ENCODE peak calls at places on chromosomes 2 and 18, in eight cellular contexts. Y, W, L, S, U, V, J and P are unnamed samples.

GRCh38 chr2:101446869-101447268 is 28.0 kb downstream of the RFX8 start:
- DNase-seq in Y (peak; percentile 90), W (no peak), L (no peak), S (no peak), U (no peak), V (peak; percentile 76), J (peak; percentile 66), P (no peak)

GRCh38 chr2:200054681-200055468 is 99.5 kb downstream of the MAIP1 start:
- DNase-seq in Y (peak; percentile 29), W (no peak), L (no peak), S (no peak), U (no peak), V (no peak), J (no peak), P (no peak)

GRCh38 chr2:27305516-27305915 is 2.7 kb downstream of the UCN start:
- DNase-seq in Y (no peak), W (no peak), L (no peak), S (no peak), U (no peak), V (no peak), J (no peak), P (no peak)

GRCh38 chr2:178895171-178895570 is 87.9 kb upstream of the TTN start:
- DNase-seq in Y (no peak), W (no peak), L (no peak), S (no peak), U (no peak), V (no peak), J (no peak), P (no peak)

GRCh38 chr2:20219763-20220380 is 5.1 kb downstream of the SDC1 start:
- DNase-seq in Y (no peak), W (no peak), L (no peak), S (no peak), U (no peak), V (no peak), J (no peak), P (no peak)

GRCh38 chr2:19362094-19362649 is 3.7 kb upstream of the OSR1 start:
- DNase-seq in Y (no peak), W (peak; percentile 41), L (no peak), S (no peak), U (no peak), V (no peak), J (no peak), P (no peak)

GRCh38 chr18:52334896-52335295 is 5.1 kb upstream of the DCC start:
- DNase-seq in Y (no peak), W (no peak), L (no peak), S (no peak), U (no peak), V (no peak), J (no peak), P (no peak)

GRCh38 chr2:241561811-241562210 is 3.3 kb downstream of the BOK start:
- DNase-seq in Y (peak; percentile 66), W (no peak), L (no peak), S (peak; percentile 76), U (no peak), V (no peak), J (no peak), P (no peak)

GRCh38 chr2:240931319-240931949 is 25.3 kb downstream of the CROCC2 start:
- DNase-seq in Y (no peak), W (no peak), L (no peak), S (no peak), U (no peak), V (no peak), J (no peak), P (no peak)

GRCh38 chr18:57666818-57667497 is 45.3 kb upstream of the NARS1 start:
- DNase-seq in Y (no peak), W (no peak), L (no peak), S (no peak), U (no peak), V (no peak), J (no peak), P (no peak)

GRCh38 chr2:220224711-220225519 is 597.5 kb downstream of the SLC4A3 start:
- DNase-seq in Y (peak; percentile 57), W (no peak), L (no peak), S (peak; percentile 53), U (no peak), V (peak; percentile 52), J (peak; percentile 94), P (no peak)

GRCh38 chr2:105117565-105117964 is 79.7 kb downstream of the MRPS9 start:
- DNase-seq in Y (no peak), W (no peak), L (no peak), S (no peak), U (no peak), V (no peak), J (no peak), P (no peak)

GRCh38 chr2:42907835-42908234 is 115.5 kb upstream of the HAAO start:
- DNase-seq in Y (no peak), W (no peak), L (no peak), S (no peak), U (no peak), V (no peak), J (no peak), P (no peak)

GRCh38 chr2:3864943-3865664 is 161.7 kb downstream of the DCDC2C start:
- DNase-seq in Y (no peak), W (no peak), L (no peak), S (no peak), U (no peak), V (no peak), J (no peak), P (no peak)

GRCh38 chr2:130985206-130985779 is 108.0 kb downstream of the FAM168B start:
- DNase-seq in Y (no peak), W (no peak), L (no peak), S (no peak), U (no peak), V (no peak), J (no peak), P (no peak)

GRCh38 chr2:24871852-24872323 is 48.1 kb downstream of the ADCY3 start:
- DNase-seq in Y (no peak), W (no peak), L (no peak), S (no peak), U (no peak), V (no peak), J (no peak), P (no peak)

GRCh38 chr2:98346259-98347236 is at the start of gene CNGA3:
- DNase-seq in Y (peak; percentile 53), W (peak; percentile 52), L (no peak), S (peak; percentile 22), U (no peak), V (no peak), J (no peak), P (no peak)

GRCh38 chr2:174338626-174339570 is 4.1 kb downstream of the SP9 start:
- DNase-seq in Y (no peak), W (no peak), L (no peak), S (no peak), U (no peak), V (no peak), J (no peak), P (no peak)

GRCh38 chr2:18959952-18960717 is 370.8 kb upstream of the NT5C1B start:
- DNase-seq in Y (no peak), W (no peak), L (no peak), S (no peak), U (no peak), V (no peak), J (no peak), P (no peak)

GRCh38 chr2:241878007-241878970 is 8.8 kb downstream of the RTP5 start:
- DNase-seq in Y (peak; percentile 80), W (peak; percentile 82), L (peak; percentile 67), S (peak; percentile 82), U (peak; percentile 63), V (no peak), J (no peak), P (peak; percentile 51)

GRCh38 chr2:210593166-210593565 is 36.8 kb downstream of the CPS1 start:
- DNase-seq in Y (peak; percentile 3), W (no peak), L (no peak), S (no peak), U (no peak), V (no peak), J (no peak), P (no peak)

GRCh38 chr2:217660423-217660822 is 342.4 kb downstream of the TNS1 start:
- DNase-seq in Y (no peak), W (no peak), L (no peak), S (no peak), U (no peak), V (no peak), J (no peak), P (no peak)

GRCh38 chr2:120988051-120988707 is 252.5 kb downstream of the GLI2 start:
- DNase-seq in Y (no peak), W (no peak), L (no peak), S (no peak), U (no peak), V (no peak), J (no peak), P (no peak)

GRCh38 chr2:157444643-157445040 is 753 bp upstream of the CYTIP start:
- DNase-seq in Y (no peak), W (peak; percentile 52), L (no peak), S (no peak), U (no peak), V (no peak), J (no peak), P (no peak)

GRCh38 chr2:120874401-120874821 is 138.7 kb downstream of the GLI2 start:
- DNase-seq in Y (no peak), W (no peak), L (no peak), S (no peak), U (no peak), V (no peak), J (no peak), P (no peak)

GRCh38 chr2:55033921-55034320 is 16.3 kb downstream of the RTN4 start:
- DNase-seq in Y (no peak), W (no peak), L (no peak), S (no peak), U (no peak), V (no peak), J (no peak), P (no peak)

GRCh38 chr18:78677483-78678317 is 301.9 kb upstream of the SALL3 start:
- DNase-seq in Y (no peak), W (no peak), L (no peak), S (no peak), U (no peak), V (no peak), J (no peak), P (no peak)

GRCh38 chr2:26735883-26736588 is 28.0 kb upstream of the SLC35F6 start:
- DNase-seq in Y (no peak), W (no peak), L (no peak), S (no peak), U (no peak), V (no peak), J (no peak), P (no peak)

GRCh38 chr18:35514752-35515459 is 17.1 kb upstream of the INO80C start:
- DNase-seq in Y (no peak), W (no peak), L (no peak), S (no peak), U (no peak), V (no peak), J (no peak), P (no peak)

GRCh38 chr2:166727105-166727504 is 161.2 kb upstream of the XIRP2 start:
- DNase-seq in Y (no peak), W (no peak), L (no peak), S (no peak), U (no peak), V (no peak), J (no peak), P (no peak)

GRCh38 chr18:72652990-72653593 is 109.0 kb upstream of the CBLN2 start:
- DNase-seq in Y (peak; percentile 53), W (peak; percentile 62), L (peak; percentile 58), S (peak; percentile 10), U (peak; percentile 5), V (no peak), J (no peak), P (no peak)

GRCh38 chr18:46260016-46260878 is 156.1 kb downstream of the HAUS1 start:
- DNase-seq in Y (no peak), W (no peak), L (no peak), S (no peak), U (no peak), V (no peak), J (peak; percentile 60), P (no peak)

GRCh38 chr2:68756178-68756577 is 21.6 kb downstream of the ARHGAP25 start:
- DNase-seq in Y (no peak), W (no peak), L (no peak), S (no peak), U (no peak), V (no peak), J (no peak), P (no peak)

GRCh38 chr2:6721395-6721794 is 144.3 kb downstream of the CMPK2 start:
- DNase-seq in Y (no peak), W (no peak), L (no peak), S (no peak), U (no peak), V (no peak), J (no peak), P (no peak)